ENCODE peak calls at places on chromosomes 6 and 20, in five cellular contexts. H, G, Y, A and O are unnamed samples.

GRCh38 chr20:12677925-12678324 is 330.8 kb upstream of the SPTLC3 start:
- DNase-seq in H (no peak), G (no peak), Y (no peak), A (no peak), O (no peak)

GRCh38 chr20:38927902-38928578 is 1.8 kb downstream of the FAM83D start:
- DNase-seq in H (no peak), G (peak), Y (peak), A (no peak), O (no peak)

GRCh38 chr6:164570791-164571190 is 738.6 kb downstream of the C6orf118 start:
- DNase-seq in H (no peak), G (no peak), Y (no peak), A (no peak), O (no peak)

GRCh38 chr20:37344506-37345338 is 1.2 kb upstream of the SRC start:
- DNase-seq in H (no peak), G (peak), Y (peak), A (peak), O (no peak)

GRCh38 chr20:2292711-2293110 is 3.1 kb upstream of the TGM3 start:
- DNase-seq in H (no peak), G (no peak), Y (no peak), A (no peak), O (no peak)

GRCh38 chr6:130602151-130602770 is 224.9 kb upstream of the SMLR1 start:
- DNase-seq in H (peak), G (no peak), Y (peak), A (no peak), O (no peak)

GRCh38 chr6:157070403-157071107 is 252.8 kb downstream of the TMEM242 start:
- DNase-seq in H (no peak), G (no peak), Y (no peak), A (no peak), O (no peak)

GRCh38 chr20:6034134-6034969 is 19.5 kb downstream of the LRRN4 start:
- DNase-seq in H (no peak), G (no peak), Y (no peak), A (no peak), O (peak)

GRCh38 chr6:81834141-81834621 is 81.7 kb upstream of the TENT5A start:
- DNase-seq in H (no peak), G (peak), Y (peak), A (no peak), O (no peak)

GRCh38 chr20:36932476-36933426 is 18.8 kb downstream of the SAMHD1 start:
- DNase-seq in H (no peak), G (no peak), Y (no peak), A (no peak), O (no peak)

GRCh38 chr6:7818480-7819165 is 92.0 kb downstream of the TXNDC5 start:
- DNase-seq in H (no peak), G (no peak), Y (no peak), A (no peak), O (no peak)

GRCh38 chr6:169837529-169838250 is 86.3 kb downstream of the ERMARD start:
- DNase-seq in H (no peak), G (peak), Y (no peak), A (no peak), O (no peak)

GRCh38 chr20:16615199-16615598 is 42.0 kb upstream of the KIF16B start:
- DNase-seq in H (no peak), G (peak), Y (peak), A (peak), O (no peak)

GRCh38 chr20:37245671-37246237 is 15.9 kb downstream of the GHRH start:
- DNase-seq in H (no peak), G (no peak), Y (no peak), A (no peak), O (no peak)

GRCh38 chr6:163008626-163009025 is 280.9 kb downstream of the PACRG start:
- DNase-seq in H (no peak), G (no peak), Y (no peak), A (no peak), O (no peak)

GRCh38 chr6:114339706-114340105 is 3.1 kb downstream of the HS3ST5 start:
- DNase-seq in H (no peak), G (no peak), Y (peak), A (no peak), O (no peak)

GRCh38 chr6:167661456-167662103 is 165.1 kb upstream of the AFDN start:
- DNase-seq in H (no peak), G (no peak), Y (no peak), A (no peak), O (no peak)

GRCh38 chr6:21271431-21272155 is 322.0 kb upstream of the SOX4 start:
- DNase-seq in H (no peak), G (no peak), Y (no peak), A (no peak), O (no peak)

GRCh38 chr6:141309295-141309694 is 823.4 kb upstream of the GJE1 start:
- DNase-seq in H (no peak), G (no peak), Y (peak), A (no peak), O (no peak)

GRCh38 chr6:150352321-150353296 is 16.2 kb upstream of the IYD start:
- DNase-seq in H (no peak), G (no peak), Y (peak), A (no peak), O (no peak)

GRCh38 chr6:162962093-162962492 is 234.3 kb downstream of the PACRG start:
- DNase-seq in H (no peak), G (no peak), Y (no peak), A (no peak), O (no peak)

GRCh38 chr20:57685134-57685851 is 24.5 kb downstream of the PMEPA1 start:
- DNase-seq in H (no peak), G (no peak), Y (no peak), A (peak), O (no peak)

GRCh38 chr6:2529217-2529719 is 221.5 kb downstream of the MYLK4 start:
- DNase-seq in H (no peak), G (no peak), Y (no peak), A (no peak), O (no peak)

GRCh38 chr6:116118608-116119007 is 7.3 kb downstream of the COL10A1 start:
- DNase-seq in H (no peak), G (no peak), Y (no peak), A (no peak), O (no peak)

GRCh38 chr20:38764563-38765355 is 16.5 kb downstream of the ACTR5 start:
- DNase-seq in H (peak), G (no peak), Y (peak), A (no peak), O (no peak)

GRCh38 chr6:136568129-136568528 is 17.9 kb upstream of the MAP7 start:
- DNase-seq in H (no peak), G (no peak), Y (no peak), A (no peak), O (no peak)

GRCh38 chr20:38243617-38244016 is 16.9 kb downstream of the KIAA1755 start:
- DNase-seq in H (no peak), G (no peak), Y (no peak), A (no peak), O (no peak)

GRCh38 chr6:87900160-87900698 is 147.4 kb upstream of the SPACA1 start:
- DNase-seq in H (no peak), G (no peak), Y (no peak), A (no peak), O (no peak)

GRCh38 chr6:87902383-87902782 is 145.3 kb upstream of the SPACA1 start:
- DNase-seq in H (no peak), G (no peak), Y (no peak), A (no peak), O (no peak)

GRCh38 chr6:87903299-87903698 is 144.3 kb upstream of the SPACA1 start:
- DNase-seq in H (no peak), G (no peak), Y (no peak), A (no peak), O (no peak)

GRCh38 chr6:87899499-87900147 is 148.0 kb upstream of the SPACA1 start:
- DNase-seq in H (no peak), G (no peak), Y (no peak), A (no peak), O (no peak)

DNA sequence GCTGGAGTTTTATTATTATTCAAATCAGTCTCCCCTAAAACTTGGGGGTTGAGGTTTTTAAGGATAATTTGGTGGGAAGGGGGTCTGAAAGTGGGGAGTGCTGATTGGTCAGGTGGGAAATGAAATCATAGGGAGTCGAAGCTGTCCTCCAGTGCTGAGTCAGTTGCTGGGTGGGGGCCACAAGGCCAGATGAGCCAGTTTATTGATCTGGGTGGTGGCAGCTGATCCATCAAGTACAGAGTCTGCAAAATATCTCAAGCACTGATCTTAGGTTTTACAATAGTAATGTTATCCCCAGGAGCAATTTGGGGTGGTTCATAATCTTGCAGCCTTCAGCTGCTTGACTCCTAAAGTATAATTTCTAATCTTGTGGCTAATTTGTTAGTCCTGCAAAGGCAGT is 146.0 kb upstream of the SPACA1 start:
- DNase-seq in H (no peak), G (no peak), Y (no peak), A (no peak), O (no peak)
- H3K27ac ChIP-seq in H (no peak), G (no peak), Y (no peak), A (no peak), O (no peak)

GRCh38 chr20:62961799-62962198 is 9.3 kb downstream of the SLC17A9 start:
- DNase-seq in H (no peak), G (no peak), Y (no peak), A (no peak), O (no peak)

GRCh38 chr20:62962221-62962879 is 9.8 kb downstream of the SLC17A9 start:
- DNase-seq in H (no peak), G (no peak), Y (no peak), A (no peak), O (no peak)

GRCh38 chr20:62963614-62964397 is 11.3 kb downstream of the SLC17A9 start:
- DNase-seq in H (no peak), G (no peak), Y (no peak), A (no peak), O (no peak)

GRCh38 chr20:62964700-62965099 is 12.2 kb downstream of the SLC17A9 start:
- DNase-seq in H (no peak), G (no peak), Y (no peak), A (no peak), O (no peak)

GRCh38 chr20:62962891-62963613 is 10.5 kb downstream of the SLC17A9 start:
- DNase-seq in H (no peak), G (no peak), Y (no peak), A (no peak), O (no peak)
- H3K9ac ChIP-seq in H (no peak), G (no peak), Y (no peak), A (no peak), O (no peak)

GRCh38 chr20:43193443-43193842 is 3.7 kb upstream of the PTPRT start:
- DNase-seq in H (no peak), G (no peak), Y (no peak), A (no peak), O (no peak)

GRCh38 chr20:43190332-43190953 is 737 bp upstream of the PTPRT start:
- DNase-seq in H (no peak), G (no peak), Y (no peak), A (peak), O (no peak)

GRCh38 chr20:43191143-43191542 is 1.4 kb upstream of the PTPRT start:
- DNase-seq in H (no peak), G (no peak), Y (no peak), A (no peak), O (no peak)

GRCh38 chr20:43194187-43194586 is 4.5 kb upstream of the PTPRT start:
- DNase-seq in H (no peak), G (no peak), Y (no peak), A (no peak), O (no peak)

DNA sequence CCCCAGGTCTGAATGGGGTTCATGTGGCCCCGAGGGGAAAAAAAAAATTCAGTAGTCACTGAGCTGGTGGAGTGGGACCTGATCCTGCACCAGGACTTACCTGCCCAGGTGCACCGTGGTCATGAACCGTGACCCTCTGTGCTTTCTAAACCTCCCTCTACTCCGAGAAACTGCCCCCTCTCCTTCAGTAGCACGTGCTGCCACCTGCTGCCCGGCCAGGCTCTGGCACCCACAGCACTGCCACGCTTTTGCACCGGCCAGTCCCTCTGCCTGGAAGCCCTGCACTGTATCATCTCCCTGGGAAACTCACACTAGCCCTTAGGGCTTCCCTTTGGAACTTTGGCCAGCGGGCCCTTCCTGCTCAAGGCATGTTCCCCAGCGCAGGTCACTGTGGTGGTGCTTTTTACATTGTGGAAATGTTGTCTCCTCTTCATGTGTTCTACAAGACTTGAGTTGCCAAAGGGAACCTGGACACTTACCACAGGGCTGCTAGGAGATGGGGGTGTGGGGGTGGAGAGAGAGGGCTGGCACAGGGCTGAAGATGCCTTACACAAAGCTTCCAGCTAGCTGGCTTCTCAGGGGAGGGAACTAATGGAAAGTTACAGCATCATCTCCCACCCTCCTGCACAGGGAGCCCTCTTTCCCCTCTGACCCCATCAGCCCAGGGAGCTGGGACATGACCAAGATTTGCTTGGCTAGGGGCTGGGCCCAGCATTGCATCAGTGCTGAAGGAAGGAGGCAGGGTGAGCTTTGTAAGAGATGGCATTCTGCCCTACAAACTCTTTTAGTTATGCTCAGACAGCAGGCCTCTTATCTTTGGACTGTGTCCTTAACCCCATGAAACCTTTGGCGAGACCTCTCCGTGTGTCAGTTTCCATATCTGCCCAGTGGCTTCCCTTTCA is 2.5 kb upstream of the PTPRT start:
- DNase-seq in H (no peak), G (no peak), Y (peak), A (peak), O (peak)
- TF ChIP-seq CTCF in H (peak), G (peak), Y (peak), A (peak), O (peak)

DNA sequence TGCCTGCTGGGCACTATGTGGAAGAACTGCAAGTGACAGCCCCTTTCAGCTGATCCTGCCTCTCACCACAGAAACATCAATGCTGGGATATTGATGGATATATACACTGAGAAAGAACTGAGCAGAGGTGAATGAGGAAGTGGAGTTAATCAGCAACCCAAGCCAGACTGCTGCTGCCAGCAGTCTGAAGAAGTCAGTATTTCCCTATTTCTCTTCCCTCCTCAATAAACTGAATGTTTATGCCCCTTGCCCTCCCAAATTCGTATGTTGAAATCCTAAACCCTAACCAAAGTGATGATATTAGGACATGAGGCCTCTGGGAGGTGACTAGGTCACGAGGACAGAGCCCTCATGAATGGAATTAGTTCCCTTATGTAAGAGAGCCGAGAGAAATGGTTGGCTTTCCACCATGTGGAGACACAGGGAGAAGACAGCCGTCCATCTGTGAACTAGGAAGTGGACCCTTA is 76.3 kb downstream of the CDK19 start:
- DNase-seq in H (no peak), G (peak), Y (no peak), A (no peak), O (no peak)
- H3K27ac ChIP-seq in H (no peak), G (peak), Y (no peak), A (no peak), O (no peak)